ENCODE peak calls at places on chromosomes 4 and X, in six cellular contexts. H is Karpas-422, K is OCI-LY7, M is SK-N-SH, X is GM23338, Q is PC-9. G is an unnamed sample.

GRCh38 chr4:40916880-40917279 is 167.1 kb downstream of the NSUN7 start:
- DNase-seq in Q (no peak), K (peak), X (peak), H (peak), M (no peak), G (peak)

GRCh38 chr4:153501578-153501977 is 35.4 kb downstream of the TMEM131L start:
- DNase-seq in K (no peak), Q (no peak), H (no peak), X (no peak), M (no peak), G (no peak)

GRCh38 chr4:91330555-91331137 is 973.1 kb upstream of the GRID2 start:
- DNase-seq in H (no peak), X (no peak), K (no peak), M (no peak), Q (no peak), G (no peak)

GRCh38 chr4:66187175-66187720 is 517.0 kb upstream of the EPHA5 start:
- DNase-seq in Q (no peak), X (no peak), K (no peak), M (no peak), H (no peak), G (peak)

GRCh38 chr4:37767546-37767945 is 58.9 kb upstream of the PGM2 start:
- DNase-seq in M (no peak), X (no peak), H (peak), Q (peak), K (no peak), G (peak)

GRCh38 chr4:93897559-93897958 is 69.0 kb downstream of the ATOH1 start:
- DNase-seq in Q (no peak), X (peak), M (peak), K (peak), H (peak), G (no peak)

GRCh38 chr4:80831383-80832361 is 198.8 kb upstream of the BMP3 start:
- DNase-seq in K (no peak), Q (no peak), M (no peak), H (no peak), X (no peak), G (no peak)

GRCh38 chrX:31266172-31267076 is 194.6 kb upstream of the FTHL17 start:
- DNase-seq in H (no peak), Q (peak), K (peak), M (peak), X (peak), G (no peak)

GRCh38 chr4:76896048-76896447 is 1.9 kb downstream of the SOWAHB start:
- DNase-seq in Q (no peak), K (no peak), H (no peak), X (no peak), M (no peak), G (no peak)

GRCh38 chr4:182604161-182604591 is 313.0 kb downstream of the DCTD start:
- DNase-seq in H (no peak), Q (no peak), K (no peak), X (no peak), M (no peak), G (no peak)

GRCh38 chr4:153233761-153234371 is 29.6 kb downstream of the TRIM2 start:
- DNase-seq in M (no peak), X (no peak), K (no peak), H (no peak), Q (peak), G (no peak)

GRCh38 chr4:119041951-119042560 is 93.6 kb upstream of the MYOZ2 start:
- DNase-seq in K (peak), X (peak), M (peak), H (peak), Q (peak), G (peak)

GRCh38 chr4:7635435-7635834 is 200.7 kb upstream of the PSAPL1 start:
- DNase-seq in H (no peak), K (no peak), Q (no peak), X (no peak), M (no peak), G (no peak)

GRCh38 chrX:13898084-13898483 is 81.2 kb upstream of the GPM6B start:
- DNase-seq in K (peak), Q (no peak), X (peak), H (peak), M (peak), G (no peak)

GRCh38 chr4:40629401-40630334 is at the start of gene RBM47:
- DNase-seq in H (no peak), K (peak), M (peak), Q (peak), X (peak), G (no peak)

GRCh38 chrX:139566981-139567380 is 36.4 kb downstream of the F9 start:
- DNase-seq in X (no peak), H (no peak), M (no peak), K (no peak), Q (no peak), G (no peak)

GRCh38 chr4:140703463-140703862 is 52.7 kb downstream of the TBC1D9 start:
- DNase-seq in M (no peak), X (no peak), H (no peak), K (no peak), Q (no peak), G (no peak)

GRCh38 chr4:168877779-168878491 is 132.1 kb downstream of the CBR4 start:
- DNase-seq in M (peak), K (no peak), H (peak), X (peak), Q (no peak), G (peak)

GRCh38 chrX:2610246-2611170 is 80.6 kb upstream of the CD99 start:
- DNase-seq in X (no peak), Q (peak), K (no peak), M (no peak), H (peak), G (no peak)

GRCh38 chr4:98150092-98150761 is 7.0 kb upstream of the STPG2 start:
- DNase-seq in Q (no peak), M (no peak), K (no peak), H (no peak), X (no peak), G (no peak)

GRCh38 chrX:38004046-38004445 is 2.3 kb upstream of the SYTL5 start:
- DNase-seq in K (no peak), Q (no peak), H (no peak), X (no peak), M (no peak), G (no peak)

GRCh38 chr4:4507923-4508322 is 33.9 kb downstream of the STX18 start:
- DNase-seq in M (peak), K (peak), X (peak), Q (no peak), H (peak), G (no peak)

GRCh38 chr4:145324161-145324560 is 143.8 kb upstream of the OTUD4 start:
- DNase-seq in Q (no peak), K (no peak), M (no peak), H (no peak), X (no peak), G (no peak)

GRCh38 chr4:114807759-114808404 is 209.3 kb downstream of the UGT8 start:
- DNase-seq in Q (no peak), K (peak), M (peak), X (peak), H (peak), G (peak)

GRCh38 chrX:154695913-154696312 is 42.5 kb upstream of the CTAG2 start:
- DNase-seq in X (no peak), K (no peak), Q (no peak), M (no peak), H (no peak), G (no peak)

GRCh38 chrX:49661881-49662280 is 33.9 kb downstream of the PAGE1 start:
- DNase-seq in X (no peak), K (no peak), H (no peak), M (no peak), Q (peak), G (no peak)

GRCh38 chr4:827209-828081 is 1.5 kb upstream of the CPLX1 start:
- DNase-seq in M (no peak), Q (no peak), X (peak), H (no peak), K (no peak), G (no peak)

GRCh38 chr4:108821056-108821925 is 58.4 kb upstream of the ETNPPL start:
- DNase-seq in X (no peak), K (no peak), H (no peak), Q (no peak), M (no peak), G (no peak)

GRCh38 chrX:137313627-137314026 is 252.3 kb upstream of the ZIC3 start:
- DNase-seq in K (no peak), X (no peak), M (no peak), Q (no peak), H (no peak), G (no peak)

GRCh38 chr4:127352220-127352619 is 280.5 kb upstream of the INTU start:
- DNase-seq in Q (no peak), K (no peak), H (no peak), X (peak), M (no peak), G (no peak)

DNA sequence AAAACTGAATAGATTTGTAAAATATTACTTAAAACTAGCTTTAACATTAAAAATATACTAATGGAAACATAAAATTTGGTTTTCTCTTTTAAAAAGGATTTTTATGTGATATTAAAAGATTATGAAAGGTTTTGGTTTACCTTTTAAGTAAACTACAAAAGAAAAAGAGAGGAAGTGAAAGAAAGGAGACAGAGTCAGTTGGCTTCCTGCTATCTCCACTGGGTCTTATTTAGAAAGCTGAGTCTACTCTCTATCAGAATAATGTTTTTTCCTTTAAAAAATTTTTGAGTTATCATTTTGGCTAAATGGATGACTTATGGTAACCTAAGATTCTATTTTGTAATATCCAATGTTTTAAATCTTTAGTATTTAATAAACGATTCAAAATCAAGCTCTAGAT is 21.6 kb upstream of the ATP8A1 start:
- DNase-seq in H (no peak), Q (no peak), M (no peak), X (no peak), K (peak), G (no peak)
- H3K4me3 ChIP-seq in H (no peak), Q (no peak), M (no peak), X (no peak), K (peak), G (no peak)

GRCh38 chr4:139553751-139554670 is 2.0 kb downstream of the SETD7 start:
- DNase-seq in K (no peak), M (no peak), X (no peak), H (peak), Q (no peak), G (no peak)

GRCh38 chr4:139552908-139553307 is 3.1 kb downstream of the SETD7 start:
- DNase-seq in K (no peak), X (no peak), H (peak), M (no peak), Q (no peak), G (no peak)

GRCh38 chr4:139554726-139555072 is 1.3 kb downstream of the SETD7 start:
- DNase-seq in X (no peak), K (no peak), H (no peak), Q (no peak), M (no peak), G (no peak)

GRCh38 chr4:139550724-139551429 is 5.1 kb downstream of the SETD7 start:
- DNase-seq in H (no peak), K (no peak), M (no peak), X (peak), Q (no peak), G (no peak)

DNA sequence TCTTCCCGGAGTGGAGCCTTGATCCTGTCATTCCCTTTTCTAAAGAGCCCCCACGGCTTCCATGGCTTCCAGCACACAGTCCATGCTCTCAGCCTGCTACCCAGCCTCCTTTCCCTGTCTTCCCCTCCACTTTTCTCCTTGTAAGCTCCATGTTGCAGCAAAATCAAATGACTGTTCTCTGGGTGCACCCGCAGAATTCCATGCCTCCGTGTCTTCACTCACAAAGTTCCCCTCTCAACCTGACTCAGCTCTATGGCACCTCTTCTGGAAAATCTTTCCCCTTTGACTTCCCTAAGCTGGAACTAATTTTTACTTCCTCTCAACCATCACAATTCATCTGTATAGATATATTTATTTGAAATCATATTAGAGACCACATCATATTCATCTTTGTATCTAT is 3.5 kb downstream of the SETD7 start:
- DNase-seq in Q (no peak), H (no peak), X (no peak), K (no peak), M (no peak), G (no peak)
- H2AFZ ChIP-seq in Q (no peak), H (no peak), X (no peak), K (no peak), M (no peak), G (no peak)

GRCh38 chr4:110640608-110641007 is 17.7 kb upstream of the PITX2 start:
- DNase-seq in Q (no peak), H (no peak), M (no peak), X (no peak), K (no peak), G (no peak)
- H3K4me3 ChIP-seq in Q (no peak), H (no peak), M (no peak), X (peak), K (no peak), G (no peak)

GRCh38 chr4:121783210-121783609 is 17.9 kb upstream of the EXOSC9 start:
- DNase-seq in K (no peak), M (no peak), X (no peak), Q (no peak), H (no peak), G (no peak)

GRCh38 chr4:121773873-121774272 is 8.9 kb upstream of the SMIM43 start:
- DNase-seq in Q (no peak), K (no peak), M (no peak), H (no peak), X (no peak), G (no peak)

GRCh38 chr4:121778991-121779628 is 14.1 kb upstream of the SMIM43 start:
- DNase-seq in K (no peak), Q (no peak), H (no peak), M (no peak), X (no peak), G (no peak)

GRCh38 chr4:121776610-121777401 is 11.8 kb upstream of the SMIM43 start:
- DNase-seq in K (no peak), M (no peak), H (no peak), Q (no peak), X (no peak), G (no peak)

DNA sequence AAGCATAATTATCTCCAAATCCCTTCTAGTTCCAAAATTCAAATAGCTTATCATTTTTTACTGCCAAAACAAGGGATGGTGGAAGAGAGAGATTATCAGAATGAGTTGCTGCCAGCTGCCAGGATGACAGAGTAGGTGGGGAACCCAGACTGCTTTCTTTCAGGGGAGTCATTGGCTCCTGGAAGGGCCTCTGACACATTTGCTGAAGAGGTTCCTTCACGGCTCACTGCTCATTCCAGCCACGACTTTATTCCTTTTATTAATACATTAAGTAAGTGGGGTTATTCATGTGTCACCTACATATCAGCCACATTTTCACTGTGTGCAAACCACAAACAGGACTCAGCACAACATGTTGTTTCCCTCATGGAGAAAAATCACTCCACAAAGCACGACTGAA is 12.7 kb upstream of the SMIM43 start:
- DNase-seq in H (no peak), X (no peak), K (no peak), M (no peak), Q (no peak), G (no peak)
- H2AFZ ChIP-seq in H (no peak), X (no peak), K (no peak), M (peak), Q (no peak), G (no peak)

GRCh38 chr4:74796631-74797030 is 2.3 kb upstream of the BTC start:
- DNase-seq in X (no peak), Q (no peak), K (no peak), H (no peak), M (no peak), G (no peak)

GRCh38 chr4:74793757-74794340 is 474 bp downstream of the BTC start:
- DNase-seq in Q (peak), H (peak), M (peak), K (no peak), X (peak), G (no peak)

GRCh38 chr4:74789518-74789917 is 4.8 kb downstream of the BTC start:
- DNase-seq in Q (no peak), X (no peak), M (no peak), K (no peak), H (no peak), G (no peak)

GRCh38 chr4:74790652-74791051 is 3.7 kb downstream of the BTC start:
- DNase-seq in H (no peak), X (no peak), Q (no peak), M (no peak), K (no peak), G (no peak)

GRCh38 chr4:74794341-74794801 is at the start of gene BTC:
- DNase-seq in K (no peak), X (peak), H (no peak), M (peak), Q (peak), G (no peak)
- H3K4me3 ChIP-seq in K (no peak), X (peak), H (peak), M (peak), Q (peak), G (no peak)

DNA sequence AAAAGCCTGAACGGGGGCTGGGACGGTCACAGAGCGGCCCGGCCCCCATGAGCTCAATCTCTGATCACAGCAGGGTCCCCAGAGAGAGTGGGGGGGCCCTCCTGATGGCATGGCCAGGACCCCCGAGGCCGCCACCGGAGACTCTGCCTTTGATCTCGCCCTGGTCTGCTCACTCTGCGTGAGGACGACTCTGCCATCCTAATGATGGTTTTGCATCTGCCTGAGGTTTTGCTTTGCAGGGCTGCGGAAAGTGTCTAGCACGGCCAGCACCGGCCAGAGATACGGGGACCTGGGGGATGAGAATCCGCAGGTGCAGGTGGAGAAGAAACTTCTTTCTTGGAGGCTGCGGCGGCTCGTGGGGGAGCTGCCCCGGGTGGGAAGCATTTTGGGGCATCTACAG is 103.8 kb downstream of the SHOX start:
- DNase-seq in M (no peak), K (no peak), H (no peak), X (no peak), Q (no peak), G (no peak)
- H2AFZ ChIP-seq in M (no peak), K (no peak), H (no peak), X (no peak), Q (no peak), G (no peak)

DNA sequence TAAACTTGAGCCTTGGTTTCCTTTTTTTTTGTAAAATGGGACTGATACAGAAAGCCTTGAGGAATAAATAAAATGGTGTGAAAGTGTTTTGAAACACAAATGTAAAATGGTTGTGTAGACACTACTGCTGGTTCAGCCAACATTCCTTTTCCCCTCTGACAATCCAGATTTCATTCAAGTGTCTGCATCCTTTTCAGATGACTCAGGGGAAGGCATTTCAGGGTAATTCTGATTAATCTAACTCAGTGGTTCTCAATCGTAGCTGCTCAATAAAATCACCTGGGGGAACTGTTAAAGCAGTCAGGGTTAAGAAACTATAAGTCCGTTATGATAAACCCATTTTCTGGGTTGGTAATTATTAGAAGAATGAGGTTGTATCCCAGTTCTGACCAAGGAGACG is 4.6 kb downstream of the ARHGAP10 start:
- DNase-seq in K (no peak), X (peak), H (no peak), M (no peak), Q (peak), G (no peak)
- H3K4me3 ChIP-seq in K (no peak), X (no peak), H (no peak), M (no peak), Q (no peak), G (no peak)

DNA sequence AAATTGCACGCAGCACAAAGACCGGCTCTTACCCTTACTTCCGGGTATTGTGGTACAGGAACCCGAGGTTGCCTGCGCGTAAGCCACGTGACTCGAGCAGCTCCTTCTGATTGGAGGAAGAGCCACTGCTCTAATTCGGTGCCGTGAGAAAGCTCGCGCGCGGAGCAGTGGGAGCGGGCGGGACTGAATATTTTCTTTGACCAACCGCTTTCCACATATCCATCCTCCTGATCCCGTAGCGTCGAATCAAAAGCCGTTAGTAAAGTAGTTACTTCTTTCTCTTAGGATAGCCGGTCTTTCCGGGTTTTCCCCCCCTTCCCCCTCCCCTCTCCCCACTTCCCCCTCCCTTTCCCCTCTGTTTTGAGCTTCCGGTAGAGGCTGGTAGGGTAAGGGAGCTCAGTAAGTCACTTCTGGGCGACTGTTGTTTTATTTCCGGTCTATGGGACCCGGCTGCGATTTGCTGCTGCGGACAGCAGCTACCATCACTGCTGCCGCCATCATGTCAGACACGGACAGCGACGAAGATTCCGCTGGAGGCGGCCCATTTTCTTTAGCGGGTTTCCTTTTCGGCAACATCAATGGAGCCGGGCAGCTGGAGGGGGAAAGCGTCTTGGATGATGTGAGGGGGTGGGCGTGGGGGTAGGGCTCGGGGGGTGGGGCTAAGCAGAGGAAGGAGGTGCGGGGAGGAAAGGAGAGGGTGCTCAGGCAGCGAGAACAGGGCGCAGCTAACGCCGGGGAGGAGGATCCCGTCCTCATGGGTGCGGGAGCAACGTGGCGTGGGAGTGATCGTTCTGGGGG is at the start of gene TAF1:
- DNase-seq in H (peak), Q (peak), M (peak), K (peak), X (peak), G (peak)
- H2AFZ ChIP-seq in H (no peak), Q (peak), M (peak), K (peak), X (no peak), G (peak)

G was measured in DND-41.